ENCODE peak calls at places on chromosomes 2 and 18, in nine cellular contexts. S is Peyer's patch, G is A549, I is H54, F is endothelial cell of umbilical vein, Z is transverse colon, B is K562, M is HCT116, N is NB4. R is an unnamed sample.

GRCh38 chr18:78957140-78957539 is 22.5 kb upstream of the SALL3 start:
- DNase-seq in G (no peak), M (no peak), B (no peak), I (no peak), Z (no peak), F (no peak), S (no peak), N (no peak), R (no peak)

GRCh38 chr2:25131567-25132295 is 36.6 kb downstream of the POMC start:
- DNase-seq in G (no peak), B (no peak), N (no peak), F (no peak), Z (peak; percentile 65), M (no peak), I (no peak), S (no peak), R (peak; percentile 32)

GRCh38 chr2:16140771-16141640 is 200.7 kb downstream of the MYCN start:
- DNase-seq in M (no peak), Z (no peak), B (no peak), N (no peak), F (no peak), S (no peak), I (no peak), G (no peak), R (no peak)

GRCh38 chr2:127179756-127180155 is 40.3 kb downstream of the CYP27C1 start:
- DNase-seq in G (no peak), M (no peak), N (peak; percentile 91), F (no peak), Z (no peak), S (no peak), I (no peak), B (no peak), R (no peak)

GRCh38 chr2:172438064-172438421 is 10.7 kb downstream of the ITGA6 start:
- DNase-seq in G (no peak), N (no peak), I (no peak), Z (no peak), M (no peak), F (no peak), B (no peak), S (no peak), R (no peak)

GRCh38 chr2:17592731-17593409 is 52.4 kb downstream of the VSNL1 start:
- DNase-seq in I (no peak), S (no peak), F (no peak), B (no peak), M (no peak), N (no peak), G (no peak), Z (no peak), R (no peak)

GRCh38 chr18:75247601-75248421 is 37.2 kb downstream of the TSHZ1 start:
- DNase-seq in Z (no peak), G (no peak), S (no peak), I (no peak), N (peak; percentile 52), M (no peak), F (peak; percentile 86), B (no peak), R (peak; percentile 24)

GRCh38 chr2:225512469-225512868 is 113.0 kb downstream of the NYAP2 start:
- DNase-seq in N (no peak), B (no peak), M (no peak), I (no peak), F (no peak), Z (no peak), S (no peak), G (no peak), R (no peak)

GRCh38 chr2:221747289-221747972 is 175.3 kb upstream of the EPHA4 start:
- DNase-seq in I (no peak), G (no peak), N (peak; percentile 15), M (no peak), Z (no peak), S (no peak), F (no peak), B (no peak), R (no peak)

GRCh38 chr2:230939691-230940475 is 14.8 kb upstream of the GPR55 start:
- DNase-seq in F (no peak), M (no peak), Z (no peak), S (peak; percentile 8), I (no peak), B (no peak), N (no peak), G (no peak), R (no peak)

GRCh38 chr2:46612675-46613074 is 133.3 kb downstream of the TMEM247 start:
- DNase-seq in M (no peak), Z (no peak), S (no peak), G (no peak), F (no peak), N (no peak), B (no peak), I (no peak), R (no peak)

GRCh38 chr2:101112772-101113157 is 38.4 kb downstream of the TBC1D8 start:
- DNase-seq in I (no peak), Z (no peak), B (no peak), S (peak; percentile 32), G (no peak), F (no peak), M (no peak), N (peak; percentile 90), R (no peak)

GRCh38 chr2:121287146-121287798 is 2.3 kb upstream of the TFCP2L1 start:
- DNase-seq in N (peak; percentile 79), B (no peak), S (no peak), I (no peak), G (no peak), Z (no peak), M (no peak), F (no peak), R (no peak)

GRCh38 chr18:58046087-58046793 is 2.2 kb downstream of the NEDD4L start:
- DNase-seq in F (no peak), Z (no peak), B (no peak), M (no peak), G (no peak), S (no peak), N (no peak), I (no peak), R (no peak)

GRCh38 chr2:241314933-241315182 is 614 bp downstream of the HDLBP start:
- DNase-seq in I (no peak), M (no peak), S (no peak), N (no peak), Z (no peak), F (no peak), B (no peak), G (no peak), R (no peak)
- TF ChIP-seq POLR2A in I (no peak), M (no peak), S (peak; percentile 81), N (peak; percentile 57), Z (peak; percentile 92), F (peak; percentile 89), B (no peak), G (peak; percentile 67), R (no peak)

DNA sequence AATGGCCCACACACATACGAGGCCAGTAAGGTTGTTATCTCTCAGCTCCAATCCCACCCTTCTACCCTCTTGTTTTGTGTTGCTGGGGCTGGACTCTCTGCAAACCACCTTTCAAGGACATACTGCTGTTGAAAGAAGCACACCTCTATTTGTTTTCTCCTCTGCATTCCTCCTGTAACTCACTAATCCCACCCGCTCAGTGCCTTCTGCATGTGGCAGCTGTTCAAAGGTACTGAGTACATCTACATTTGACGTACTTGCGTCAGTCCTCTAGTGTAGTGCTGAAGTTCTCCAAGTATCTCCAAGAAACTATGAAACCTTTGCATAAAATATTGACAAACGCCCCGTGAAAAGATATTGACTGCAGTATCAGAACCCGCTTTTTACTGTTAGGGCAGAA is 310.6 kb downstream of the AFF3 start:
- DNase-seq in N (no peak), B (no peak), I (no peak), S (no peak), G (no peak), Z (no peak), F (no peak), M (no peak), R (no peak)
- TF ChIP-seq POLR2A in N (no peak), B (no peak), I (no peak), S (no peak), G (no peak), Z (no peak), F (no peak), M (no peak), R (no peak)

DNA sequence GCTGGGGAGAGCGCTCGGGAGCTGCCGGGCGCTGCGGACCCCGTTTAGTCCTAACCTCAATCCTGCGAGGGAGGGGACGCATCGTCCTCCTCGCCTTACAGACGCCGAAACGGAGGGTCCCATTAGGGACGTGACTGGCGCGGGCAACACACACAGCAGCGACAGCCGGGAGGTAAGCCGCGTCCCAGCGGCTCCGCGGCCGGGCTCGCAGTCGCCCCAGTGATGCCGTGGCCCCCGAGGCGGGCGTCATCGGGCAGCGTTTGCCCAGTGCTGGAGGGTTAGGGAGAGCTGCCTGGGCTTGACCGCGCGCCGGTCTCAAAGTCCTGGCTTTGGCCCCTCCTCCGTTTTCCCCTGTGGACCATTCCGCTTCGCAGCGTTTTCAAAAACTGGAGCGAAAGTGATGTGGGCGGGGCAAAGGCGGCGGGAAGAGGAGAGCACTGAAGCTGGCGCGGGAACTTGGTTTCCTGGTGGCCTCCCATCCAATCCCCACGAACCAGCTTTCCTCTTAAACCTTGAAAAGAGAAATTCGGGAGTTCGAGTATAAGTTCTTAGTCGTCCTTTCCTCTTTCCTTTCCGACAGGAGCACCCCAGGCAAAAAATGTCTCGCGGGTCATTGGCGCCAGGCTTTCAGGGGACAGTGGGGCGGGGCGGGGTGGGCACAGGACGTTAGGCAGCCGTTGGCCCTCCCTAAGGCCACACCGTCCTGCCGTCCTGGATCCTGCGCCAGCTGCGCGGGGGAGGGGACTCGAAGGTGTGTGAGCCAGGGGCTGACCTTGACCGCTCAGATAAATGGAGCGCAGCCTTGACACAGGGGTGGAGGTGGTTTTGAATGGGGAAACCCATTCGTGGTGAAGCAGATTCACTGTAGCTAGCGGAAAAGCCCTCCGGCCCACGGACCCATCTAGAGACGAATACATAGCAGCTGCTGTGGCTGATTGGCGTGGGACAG is 819 bp downstream of the TYMS start:
- DNase-seq in Z (peak; percentile 91), F (peak; percentile 93), I (peak; percentile 86), S (peak; percentile 41), B (peak; percentile 91), N (peak; percentile 95), M (peak; percentile 82), G (peak; percentile 77), R (peak; percentile 96)
- TF ChIP-seq POLR2A in Z (peak; percentile 63), F (peak; percentile 74), I (peak; percentile 44), S (peak; percentile 64), B (peak; percentile 95), N (peak; percentile 54), M (peak; percentile 49), G (peak; percentile 47), R (peak; percentile 91)

DNA sequence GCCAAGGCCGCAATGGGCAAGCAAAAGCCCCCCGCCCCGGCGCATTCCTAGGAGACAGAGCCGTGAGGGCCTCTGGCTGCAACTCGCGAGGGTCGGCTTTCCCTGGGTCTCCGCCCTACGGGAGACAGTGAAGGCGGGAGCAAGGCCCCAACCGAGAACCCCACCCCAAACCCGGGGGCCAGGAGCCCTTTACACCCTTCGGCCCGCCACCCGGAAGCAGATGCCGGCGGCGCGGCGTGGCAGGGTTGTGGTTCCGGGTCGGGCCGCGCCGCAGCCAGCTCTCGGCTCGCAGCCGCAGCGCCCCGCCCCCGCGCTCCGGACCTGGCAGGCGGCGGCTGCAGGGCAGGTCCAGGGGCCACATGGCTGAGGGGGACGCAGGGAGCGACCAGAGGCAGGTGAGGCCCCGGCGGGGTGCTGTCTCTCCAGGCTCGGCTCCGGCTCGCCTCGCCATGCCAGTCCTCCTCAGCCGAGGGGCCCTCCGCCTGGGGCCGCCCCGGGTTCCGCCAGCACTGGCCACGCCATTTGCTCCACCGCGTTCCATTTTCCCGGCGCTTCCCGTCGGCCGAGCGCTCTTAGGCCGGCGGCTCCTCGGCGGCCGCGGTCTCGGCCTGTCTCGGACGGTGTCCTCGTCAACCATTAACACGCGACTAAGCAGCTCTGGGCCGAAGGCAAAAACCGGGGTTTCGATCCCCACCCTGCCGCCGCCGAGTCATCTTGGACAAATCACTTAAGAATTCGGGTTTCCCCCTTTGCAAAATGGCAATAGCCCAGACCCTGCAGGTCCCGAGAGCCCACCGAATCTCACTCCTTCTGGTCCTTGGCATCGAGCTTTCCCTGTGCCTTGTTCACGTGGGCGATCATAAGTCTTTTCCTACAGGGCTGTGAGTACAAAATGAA is at the start of gene IMPACT:
- DNase-seq in S (peak; percentile 77), M (peak; percentile 54), I (peak; percentile 34), G (peak; percentile 69), B (peak; percentile 88), Z (peak; percentile 84), F (peak; percentile 83), N (peak; percentile 90), R (peak; percentile 94)
- TF ChIP-seq POLR2A in S (peak; percentile 18), M (peak; percentile 79), I (peak; percentile 47), G (peak; percentile 86), B (peak; percentile 72), Z (no peak), F (peak; percentile 91), N (peak; percentile 73), R (peak; percentile 76)

R was measured in erythroblast.